ENCODE peak calls at places on chromosomes 1 and 21, in nine cellular contexts. U is ovary, W is nephron progenitor cell, I is AG09309, Q is HFF-Myc, E is fibroblast of lung, X is body of pancreas, C is GM06990, B is A549. K is an unnamed sample.

GRCh38 chr1:190578015-190578414 is 100.4 kb upstream of the BRINP3 start:
- DNase-seq in U (no peak), W (no peak), I (no peak), Q (peak; percentile 1), E (peak; percentile 2), X (no peak), C (no peak), B (no peak), K (no peak)

GRCh38 chr21:37435120-37435519 is 68.5 kb downstream of the DYRK1A start:
- DNase-seq in U (no peak), W (peak; percentile 65), I (peak; percentile 80), Q (peak; percentile 93), E (peak; percentile 95), X (peak; percentile 54), C (no peak), B (no peak), K (no peak)

GRCh38 chr1:185360714-185361113 is 43.7 kb upstream of the IVNS1ABP start:
- DNase-seq in U (no peak), W (no peak), I (no peak), Q (no peak), E (peak; percentile 18), X (no peak), C (no peak), B (no peak), K (no peak)

GRCh38 chr21:38306407-38306806 is 49.6 kb downstream of the KCNJ15 start:
- DNase-seq in U (no peak), W (no peak), I (no peak), Q (peak; percentile 56), E (no peak), X (no peak), C (no peak), B (no peak), K (no peak)

GRCh38 chr1:147568551-147568950 is 27.2 kb downstream of the BCL9 start:
- DNase-seq in U (no peak), W (no peak), I (no peak), Q (no peak), E (no peak), X (no peak), C (no peak), B (no peak), K (no peak)

GRCh38 chr1:8017495-8018310 is 8.4 kb downstream of the ERRFI1 start:
- DNase-seq in U (no peak), W (no peak), I (peak; percentile 49), Q (no peak), E (peak; percentile 49), X (peak; percentile 54), C (no peak), B (no peak), K (no peak)

GRCh38 chr1:110267260-110267659 is 57.1 kb downstream of the KCNC4 start:
- DNase-seq in U (no peak), W (no peak), I (no peak), Q (no peak), E (no peak), X (no peak), C (no peak), B (no peak), K (no peak)

GRCh38 chr1:232684331-232685105 is 54.6 kb upstream of the SIPA1L2 start:
- DNase-seq in U (no peak), W (no peak), I (no peak), Q (no peak), E (peak; percentile 34), X (no peak), C (no peak), B (no peak), K (no peak)

GRCh38 chr1:72724951-72725863 is 442.9 kb upstream of the NEGR1 start:
- DNase-seq in U (no peak), W (peak; percentile 26), I (no peak), Q (no peak), E (no peak), X (peak; percentile 3), C (no peak), B (no peak), K (no peak)

GRCh38 chr1:6094801-6095505 is 49.3 kb downstream of the KCNAB2 start:
- DNase-seq in U (no peak), W (no peak), I (no peak), Q (no peak), E (no peak), X (no peak), C (no peak), B (no peak), K (no peak)

GRCh38 chr1:171934664-171935063 is 93.4 kb downstream of the DNM3 start:
- DNase-seq in U (no peak), W (no peak), I (no peak), Q (no peak), E (no peak), X (no peak), C (no peak), B (no peak), K (no peak)

GRCh38 chr1:171931752-171932151 is 90.5 kb downstream of the DNM3 start:
- DNase-seq in U (no peak), W (no peak), I (no peak), Q (no peak), E (no peak), X (no peak), C (no peak), B (no peak), K (no peak)

GRCh38 chr1:171935086-171935485 is 93.8 kb downstream of the DNM3 start:
- DNase-seq in U (no peak), W (no peak), I (no peak), Q (no peak), E (no peak), X (no peak), C (no peak), B (no peak), K (no peak)

DNA sequence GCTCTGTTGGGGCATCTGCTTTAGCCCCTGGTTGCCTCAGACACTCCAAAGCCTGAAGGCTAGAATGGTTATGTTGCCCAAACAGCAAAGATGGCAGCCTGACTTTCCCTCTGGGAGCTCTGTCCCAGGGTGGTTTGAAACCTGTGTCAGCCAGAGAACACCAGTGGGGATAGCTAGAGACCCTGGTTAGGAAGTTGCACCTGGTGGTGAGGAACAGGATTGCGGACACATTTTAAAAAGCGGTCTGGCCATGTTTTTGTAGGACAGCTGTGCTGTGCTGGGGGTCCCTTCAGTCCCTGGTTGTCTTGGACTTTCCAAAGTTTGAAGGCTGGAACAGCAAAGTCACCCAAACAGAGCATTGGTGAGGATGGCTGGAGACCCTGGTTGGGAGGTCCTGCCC is 87.8 kb downstream of the DNM3 start:
- DNase-seq in U (no peak), W (no peak), I (no peak), Q (no peak), E (no peak), X (no peak), C (no peak), B (no peak), K (no peak)
- TF ChIP-seq CTCF in U (no peak), W (peak; percentile 16), I (no peak), Q (peak; percentile 29), E (peak; percentile 35), X (no peak), C (peak; percentile 24), B (no peak), K (no peak)

DNA sequence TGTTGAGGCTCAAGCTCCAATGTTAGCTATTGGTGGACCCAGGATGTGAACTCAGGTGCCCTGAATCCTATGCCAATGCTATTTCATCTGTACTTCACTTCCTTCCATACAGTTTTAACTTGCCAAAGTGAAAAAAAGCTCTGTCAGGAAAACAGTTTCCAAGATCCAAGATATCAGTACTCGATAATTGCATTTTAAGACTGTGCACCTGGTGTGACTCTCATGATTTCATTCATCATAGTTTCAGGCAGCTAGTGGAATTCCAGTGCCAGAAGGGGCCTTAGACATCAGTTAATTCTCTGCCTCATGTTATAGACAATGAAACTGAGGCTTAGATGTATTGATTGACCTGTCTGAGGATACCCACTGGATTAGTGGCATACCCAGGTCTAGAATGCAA is 26.5 kb upstream of the LEPR start:
- DNase-seq in U (no peak), W (no peak), I (no peak), Q (no peak), E (no peak), X (peak; percentile 35), C (no peak), B (no peak), K (no peak)
- TF ChIP-seq CTCF in U (no peak), W (no peak), I (no peak), Q (no peak), E (no peak), X (no peak), C (no peak), B (no peak), K (no peak)

GRCh38 chr1:36295390-36295789 is 10.8 kb upstream of the SH3D21 start:
- DNase-seq in U (no peak), W (no peak), I (no peak), Q (no peak), E (no peak), X (no peak), C (no peak), B (no peak), K (no peak)

GRCh38 chr1:36301220-36301619 is 4.9 kb upstream of the SH3D21 start:
- DNase-seq in U (no peak), W (no peak), I (no peak), Q (no peak), E (no peak), X (no peak), C (no peak), B (no peak), K (no peak)

GRCh38 chr1:36297062-36297461 is 9.1 kb upstream of the SH3D21 start:
- DNase-seq in U (no peak), W (no peak), I (no peak), Q (no peak), E (no peak), X (no peak), C (no peak), B (no peak), K (no peak)

GRCh38 chr1:36300526-36300925 is 5.6 kb upstream of the SH3D21 start:
- DNase-seq in U (no peak), W (no peak), I (no peak), Q (no peak), E (no peak), X (no peak), C (no peak), B (no peak), K (no peak)

DNA sequence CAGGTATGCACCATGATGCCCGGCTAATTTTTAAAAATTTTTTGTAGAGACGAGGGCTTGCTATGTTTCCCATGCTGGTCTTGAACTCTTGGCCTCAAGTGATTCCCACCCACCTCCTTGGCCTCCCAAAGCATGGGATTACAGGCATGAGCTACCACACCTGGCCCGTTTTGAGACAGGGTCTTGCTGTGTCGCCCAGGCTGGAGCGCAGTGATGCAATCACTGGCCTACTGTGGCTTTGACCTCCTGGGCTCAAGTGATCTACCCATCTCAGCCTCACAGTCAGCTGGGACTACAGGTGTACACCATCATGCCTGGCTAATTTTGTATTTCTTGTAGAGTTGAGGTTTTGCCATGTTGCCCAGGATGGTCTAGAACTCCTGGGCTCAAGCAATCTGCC is 7.5 kb upstream of the SH3D21 start:
- DNase-seq in U (no peak), W (no peak), I (no peak), Q (no peak), E (no peak), X (no peak), C (no peak), B (no peak), K (no peak)
- TF ChIP-seq CTCF in U (no peak), W (no peak), I (no peak), Q (no peak), E (no peak), X (no peak), C (no peak), B (no peak), K (no peak)

DNA sequence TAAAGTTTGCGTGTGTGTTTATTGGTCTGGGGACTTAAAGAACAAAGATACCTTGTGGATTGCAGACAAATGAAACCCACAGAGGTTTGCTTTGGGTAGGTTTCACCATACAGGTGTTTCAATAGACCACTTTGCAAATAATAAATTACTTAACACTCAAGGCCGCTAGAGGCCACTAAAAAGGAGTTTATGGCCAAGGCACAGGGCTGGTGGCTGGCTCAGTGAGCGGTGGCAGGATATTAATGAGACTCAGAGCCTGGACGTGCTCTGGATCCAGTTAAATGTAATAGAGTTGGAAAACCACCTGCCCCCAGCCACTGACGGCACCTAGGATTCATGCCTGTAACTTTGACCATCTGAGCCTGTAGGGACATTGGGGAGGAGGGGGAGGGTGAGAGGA is 44.5 kb downstream of the LRRC38 start:
- DNase-seq in U (no peak), W (no peak), I (no peak), Q (no peak), E (no peak), X (peak; percentile 10), C (no peak), B (peak; percentile 10), K (no peak)
- TF ChIP-seq CTCF in U (no peak), W (no peak), I (no peak), Q (no peak), E (no peak), X (peak; percentile 17), C (peak; percentile 53), B (no peak), K (no peak)